ENCODE peak calls at places on chromosomes 16 and 17, in six cellular contexts. K, F, G, H, D and I are unnamed samples.

GRCh38 chr16:77584205-77584859 is 138.0 kb upstream of the NUDT7 start:
- DNase-seq in K (peak; percentile 36), F (peak; percentile 33), G (peak; percentile 34), H (no peak), D (peak; percentile 49), I (peak; percentile 74)

GRCh38 chr16:11224894-11225676 is 30.9 kb downstream of the SOCS1 start:
- DNase-seq in K (peak; percentile 64), F (no peak), G (peak; percentile 59), H (peak; percentile 58), D (no peak), I (no peak)

GRCh38 chr16:2702438-2702825 is 17.6 kb downstream of the PRSS27 start:
- DNase-seq in K (no peak), F (no peak), G (no peak), H (no peak), D (no peak), I (no peak)

GRCh38 chr16:84103678-84104077 is 13.1 kb downstream of the MBTPS1 start:
- DNase-seq in K (no peak), F (no peak), G (no peak), H (no peak), D (no peak), I (no peak)

GRCh38 chr17:46722662-46723285 is 95.7 kb downstream of the WNT3 start:
- DNase-seq in K (no peak), F (no peak), G (no peak), H (no peak), D (no peak), I (no peak)

GRCh38 chr16:82535262-82535661 is 91.5 kb upstream of the CDH13 start:
- DNase-seq in K (no peak), F (no peak), G (no peak), H (no peak), D (no peak), I (no peak)

GRCh38 chr16:78746718-78747117 is 647.3 kb downstream of the WWOX start:
- DNase-seq in K (no peak), F (no peak), G (no peak), H (no peak), D (no peak), I (no peak)

GRCh38 chr17:39225974-39226683 is 384 bp upstream of the STAC2 start:
- DNase-seq in K (no peak), F (peak; percentile 85), G (peak; percentile 38), H (peak; percentile 18), D (no peak), I (peak; percentile 76)

GRCh38 chr16:53837421-53837820 is 133.5 kb downstream of the FTO start:
- DNase-seq in K (no peak), F (no peak), G (no peak), H (no peak), D (no peak), I (no peak)

GRCh38 chr16:15434079-15434424 is 336 bp upstream of the BMERB1 start:
- DNase-seq in K (no peak), F (no peak), G (no peak), H (no peak), D (no peak), I (no peak)
- H3K4me3 ChIP-seq in K (no peak overlapping the region), F (peak overlapping the region; percentile 89), G (no peak overlapping the region), H (peak overlapping the region; percentile 58), D (no peak overlapping the region), I (no peak overlapping the region)

GRCh38 chr17:76444518-76445311 is 8.2 kb downstream of the UBE2O start:
- DNase-seq in K (no peak), F (no peak), G (no peak), H (no peak), D (no peak), I (no peak)

GRCh38 chr17:76440722-76441362 is 12.1 kb downstream of the UBE2O start:
- DNase-seq in K (no peak), F (no peak), G (no peak), H (no peak), D (no peak), I (no peak)

GRCh38 chr17:76441681-76442340 is 11.1 kb downstream of the UBE2O start:
- DNase-seq in K (no peak), F (no peak), G (no peak), H (no peak), D (no peak), I (no peak)

GRCh38 chr17:76439314-76439928 is 13.5 kb downstream of the UBE2O start:
- DNase-seq in K (no peak), F (no peak), G (no peak), H (no peak), D (no peak), I (no peak)

DNA sequence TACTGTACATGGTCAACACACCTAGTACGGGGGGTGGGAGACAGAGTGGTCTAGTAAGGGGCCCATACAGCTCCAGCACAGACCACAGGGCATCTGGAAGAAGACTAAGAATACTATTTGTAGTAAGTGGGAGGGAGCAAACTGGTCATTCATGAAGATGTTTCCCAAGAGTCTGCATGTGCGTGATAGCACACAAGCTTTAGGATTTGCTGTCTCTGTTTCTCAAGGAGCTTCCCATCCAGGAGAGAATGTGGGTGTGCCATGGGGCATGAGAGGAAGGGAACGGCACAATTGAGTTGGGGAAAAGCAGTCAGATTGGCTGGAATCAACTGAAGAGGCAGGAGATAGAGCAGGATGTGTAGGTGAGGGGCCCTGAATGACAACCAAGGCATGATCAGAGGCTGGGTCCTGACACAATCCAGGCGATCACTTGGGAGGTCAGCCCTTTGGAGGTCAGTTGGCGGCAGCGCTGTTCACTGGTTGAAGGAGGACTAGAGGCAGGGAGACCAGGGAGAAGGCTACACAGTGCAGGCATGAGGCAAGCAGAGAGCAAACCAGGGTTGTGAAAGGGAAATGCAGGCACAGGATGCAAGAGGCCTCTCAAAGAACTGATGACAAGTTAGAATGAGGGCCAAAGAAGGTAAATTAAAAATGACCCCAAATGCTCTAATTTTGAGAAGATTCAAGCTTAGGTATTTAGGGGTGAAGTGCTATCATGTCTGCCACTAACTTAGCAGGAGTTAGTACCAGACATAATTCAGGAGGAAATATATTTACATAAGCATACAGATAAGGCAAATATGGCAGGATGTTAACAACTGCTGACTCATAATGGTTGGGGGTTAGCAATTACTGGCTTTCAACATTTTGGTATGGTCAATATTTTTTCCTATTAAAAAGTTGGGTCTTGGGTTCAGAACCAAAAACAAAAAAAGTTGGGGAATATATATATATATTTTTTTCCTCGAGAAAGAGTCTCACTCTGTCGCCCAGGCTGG is 10.3 kb downstream of the UBE2O start:
- DNase-seq in K (no peak), F (no peak), G (no peak), H (no peak), D (no peak), I (no peak)
- H3K4me3 ChIP-seq in K (no peak overlapping the region), F (no peak overlapping the region), G (no peak overlapping the region), H (no peak overlapping the region), D (no peak overlapping the region), I (no peak overlapping the region)

GRCh38 chr17:8062807-8063483 is 24.1 kb downstream of the ALOX15B start:
- DNase-seq in K (no peak), F (no peak), G (no peak), H (no peak), D (no peak), I (no peak)

GRCh38 chr17:8063761-8064589 is 23.5 kb downstream of the ALOX12B start:
- DNase-seq in K (no peak), F (no peak), G (no peak), H (no peak), D (no peak), I (no peak)

GRCh38 chr17:8060274-8060673 is 21.4 kb downstream of the ALOX15B start:
- DNase-seq in K (peak; percentile 83), F (peak; percentile 54), G (peak; percentile 62), H (no peak), D (peak; percentile 64), I (peak; percentile 87)

GRCh38 chr17:8064590-8065019 is 22.9 kb downstream of the ALOX12B start:
- DNase-seq in K (no peak), F (no peak), G (no peak), H (no peak), D (no peak), I (no peak)

GRCh38 chr17:8062435-8062806 is 23.6 kb downstream of the ALOX15B start:
- DNase-seq in K (no peak), F (no peak), G (peak; percentile 43), H (no peak), D (no peak), I (no peak)
- H3K4me3 ChIP-seq in K (no peak overlapping the region), F (no peak overlapping the region), G (no peak overlapping the region), H (no peak overlapping the region), D (no peak overlapping the region), I (no peak overlapping the region)

GRCh38 chr17:81037026-81037782 is 2.3 kb downstream of the BAIAP2 start:
- DNase-seq in K (peak; percentile 25), F (peak; percentile 68), G (peak; percentile 72), H (no peak), D (peak; percentile 80), I (no peak)
- H3K4me3 ChIP-seq in K (no peak overlapping the region), F (no peak overlapping the region), G (no peak overlapping the region), H (no peak overlapping the region), D (no peak overlapping the region), I (no peak overlapping the region)

DNA sequence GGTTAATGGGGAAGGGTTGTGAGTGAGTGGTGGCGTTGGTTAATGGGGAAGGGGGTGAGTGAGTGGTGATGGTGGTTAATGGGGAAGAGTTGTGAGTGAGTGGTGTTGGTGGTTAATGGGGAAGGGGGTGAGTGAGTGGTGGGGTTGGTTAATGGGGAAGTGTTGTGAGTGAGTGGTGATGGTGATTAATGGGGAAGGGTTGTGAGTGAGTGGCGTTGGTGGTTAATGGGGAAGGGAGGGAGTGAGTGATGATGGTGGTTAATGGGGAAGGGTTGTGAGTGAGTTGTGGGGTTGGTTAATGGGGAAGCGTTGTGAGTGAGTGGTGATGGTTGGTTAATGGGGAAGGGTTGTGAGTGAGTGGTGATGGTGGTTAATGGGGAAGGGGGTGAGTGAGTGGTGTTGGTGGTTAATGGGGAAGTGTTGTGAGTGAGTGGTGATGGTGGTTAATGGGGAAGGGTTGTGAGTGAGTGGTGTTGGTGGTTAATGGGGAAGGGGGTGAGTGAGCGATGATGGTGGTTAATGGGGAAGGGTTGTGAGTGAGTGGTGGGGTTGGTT is 21.3 kb upstream of the CPNE2 start:
- DNase-seq in K (no peak), F (no peak), G (no peak), H (no peak), D (no peak), I (no peak)
- H3K4me3 ChIP-seq in K (no peak overlapping the region), F (no peak overlapping the region), G (no peak overlapping the region), H (no peak overlapping the region), D (no peak overlapping the region), I (no peak overlapping the region)

DNA sequence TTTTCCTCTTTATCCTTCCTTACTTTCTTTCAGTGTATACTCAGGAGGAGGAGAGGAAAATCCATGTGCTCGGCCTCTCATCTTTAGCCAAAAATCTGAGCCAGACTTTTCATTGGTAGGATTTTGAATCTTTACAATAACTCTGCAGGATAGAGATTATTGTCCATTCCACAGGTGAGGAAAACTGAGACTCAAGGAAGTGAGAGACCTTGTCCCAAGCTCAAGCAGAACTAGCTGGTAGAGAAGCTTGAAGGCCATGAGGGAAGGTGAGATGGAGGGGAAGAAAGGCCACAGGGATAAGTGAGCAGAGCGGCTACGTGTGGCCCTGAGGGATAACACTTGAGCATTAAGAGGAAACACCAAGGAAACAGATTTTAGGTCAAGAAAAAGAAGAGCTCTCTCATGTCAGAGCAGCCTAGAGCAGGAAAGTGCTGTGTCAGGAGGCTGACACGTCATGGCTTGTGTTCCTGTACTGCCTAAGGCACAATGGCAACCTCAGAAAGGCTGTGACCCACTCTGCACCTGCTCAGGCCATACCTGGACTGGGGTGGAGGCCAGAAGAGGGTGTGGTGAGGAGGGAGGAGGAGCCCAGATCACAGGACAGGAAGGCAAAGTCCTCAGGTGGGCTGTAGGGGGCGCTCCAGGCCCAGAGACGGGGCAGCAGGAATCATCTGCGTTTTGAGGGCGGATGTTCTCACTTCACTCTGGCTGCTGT is 11.9 kb downstream of the MT4 start:
- DNase-seq in K (peak; percentile 88), F (peak; percentile 61), G (peak; percentile 67), H (peak; percentile 68), D (peak; percentile 82), I (peak; percentile 77)
- H3K4me3 ChIP-seq in K (no peak overlapping the region), F (no peak overlapping the region), G (no peak overlapping the region), H (no peak overlapping the region), D (no peak overlapping the region), I (no peak overlapping the region)

GRCh38 chr17:31272803-31273202 is 24.2 kb downstream of the OMG start:
- DNase-seq in K (no peak), F (no peak), G (no peak), H (no peak), D (no peak), I (no peak)
- H3K4me3 ChIP-seq in K (no peak overlapping the region), F (no peak overlapping the region), G (no peak overlapping the region), H (no peak overlapping the region), D (no peak overlapping the region), I (no peak overlapping the region)